ENCODE peak calls at places on chromosomes 16 and 17, in four cellular contexts. One of them, this sample, is unnamed.

GRCh38 chr17:79781691-79782575 is 4.0 kb downstream of the CBX2 start:
- DNase-seq in EH: no peak
- DNase-seq in non-pigmented ciliary epithelial cell: no peak
- DNase-seq in GM04504: no peak
- DNase-seq in this sample: no peak

GRCh38 chr17:63450551-63450950 is 4.4 kb upstream of the CYB561 start:
- DNase-seq in EH: peak
- DNase-seq in GM04504: no peak
- DNase-seq in non-pigmented ciliary epithelial cell: no peak
- DNase-seq in this sample: no peak

GRCh38 chr17:2030779-2031163 is 818 bp downstream of the DPH1 start:
- DNase-seq in GM04504: peak
- DNase-seq in non-pigmented ciliary epithelial cell: peak
- DNase-seq in EH: no peak
- DNase-seq in this sample: no peak

GRCh38 chr16:19472487-19472886 is 49.4 kb downstream of the GDE1 start:
- DNase-seq in GM04504: no peak
- DNase-seq in EH: no peak
- DNase-seq in non-pigmented ciliary epithelial cell: no peak
- DNase-seq in this sample: no peak

GRCh38 chr17:32946375-32947135 is 18.6 kb downstream of the TMEM98 start:
- DNase-seq in GM04504: no peak
- DNase-seq in non-pigmented ciliary epithelial cell: no peak
- DNase-seq in EH: no peak
- DNase-seq in this sample: no peak

GRCh38 chr17:81434079-81434478 is 38.8 kb downstream of the BAHCC1 start:
- DNase-seq in non-pigmented ciliary epithelial cell: no peak
- DNase-seq in EH: peak
- DNase-seq in GM04504: no peak
- DNase-seq in this sample: peak

GRCh38 chr17:49967621-49968379 is 1.2 kb upstream of the DLX4 start:
- DNase-seq in EH: no peak
- DNase-seq in non-pigmented ciliary epithelial cell: no peak
- DNase-seq in GM04504: no peak
- DNase-seq in this sample: no peak

GRCh38 chr16:23317266-23317661 is 15.2 kb downstream of the SCNN1B start:
- DNase-seq in EH: no peak
- DNase-seq in non-pigmented ciliary epithelial cell: no peak
- DNase-seq in GM04504: no peak
- DNase-seq in this sample: no peak

GRCh38 chr17:79944821-79945391 is 90.8 kb downstream of the TBC1D16 start:
- DNase-seq in non-pigmented ciliary epithelial cell: no peak
- DNase-seq in EH: no peak
- DNase-seq in GM04504: no peak
- DNase-seq in this sample: peak

GRCh38 chr16:79411357-79411756 is 189.2 kb downstream of the MAF start:
- DNase-seq in EH: no peak
- DNase-seq in non-pigmented ciliary epithelial cell: no peak
- DNase-seq in GM04504: no peak
- DNase-seq in this sample: no peak

GRCh38 chr16:75203106-75203505 is 3.9 kb downstream of the CTRB2 start:
- DNase-seq in non-pigmented ciliary epithelial cell: no peak
- DNase-seq in GM04504: no peak
- DNase-seq in EH: no peak
- DNase-seq in this sample: no peak

GRCh38 chr16:1073566-1074378 is 1.2 kb downstream of the SSTR5 start:
- DNase-seq in GM04504: no peak
- DNase-seq in EH: no peak
- DNase-seq in non-pigmented ciliary epithelial cell: no peak
- DNase-seq in this sample: no peak

GRCh38 chr17:18974407-18975149 is 22.6 kb downstream of the SLC5A10 start:
- DNase-seq in GM04504: no peak
- DNase-seq in non-pigmented ciliary epithelial cell: no peak
- DNase-seq in EH: no peak
- DNase-seq in this sample: no peak

GRCh38 chr16:85206472-85207356 is 94.4 kb upstream of the CIBAR2 start:
- DNase-seq in GM04504: no peak
- DNase-seq in non-pigmented ciliary epithelial cell: no peak
- DNase-seq in EH: peak
- DNase-seq in this sample: peak

GRCh38 chr17:28335959-28336871 is 654 bp downstream of the TNFAIP1 start:
- DNase-seq in EH: peak
- DNase-seq in GM04504: peak
- DNase-seq in non-pigmented ciliary epithelial cell: peak
- DNase-seq in this sample: peak

GRCh38 chr16:49050607-49051006 is 231.0 kb downstream of the CBLN1 start:
- DNase-seq in GM04504: no peak
- DNase-seq in non-pigmented ciliary epithelial cell: no peak
- DNase-seq in EH: no peak
- DNase-seq in this sample: peak

GRCh38 chr16:51825740-51826139 is 674.7 kb upstream of the SALL1 start:
- DNase-seq in GM04504: no peak
- DNase-seq in non-pigmented ciliary epithelial cell: no peak
- DNase-seq in EH: no peak
- DNase-seq in this sample: no peak

GRCh38 chr17:18039535-18040286 is 503 bp downstream of the GID4 start:
- DNase-seq in GM04504: no peak
- DNase-seq in non-pigmented ciliary epithelial cell: no peak
- DNase-seq in EH: peak
- DNase-seq in this sample: no peak

GRCh38 chr17:4899341-4900230 is at the start of gene C17orf107:
- DNase-seq in GM04504: no peak
- DNase-seq in non-pigmented ciliary epithelial cell: peak
- DNase-seq in EH: peak
- DNase-seq in this sample: peak

GRCh38 chr16:19980866-19981265 is 92.8 kb downstream of the GPR139 start:
- DNase-seq in non-pigmented ciliary epithelial cell: no peak
- DNase-seq in GM04504: no peak
- DNase-seq in EH: no peak
- DNase-seq in this sample: no peak

GRCh38 chr17:74852237-74853047 is 7.2 kb downstream of the GRIN2C start:
- DNase-seq in non-pigmented ciliary epithelial cell: no peak
- DNase-seq in EH: peak
- DNase-seq in GM04504: no peak
- DNase-seq in this sample: no peak

GRCh38 chr17:2814049-2814448 is 17.8 kb downstream of the RAP1GAP2 start:
- DNase-seq in EH: no peak
- DNase-seq in non-pigmented ciliary epithelial cell: no peak
- DNase-seq in GM04504: no peak
- DNase-seq in this sample: no peak

GRCh38 chr17:49552070-49552751 is 23.5 kb upstream of the NXPH3 start:
- DNase-seq in GM04504: no peak
- DNase-seq in non-pigmented ciliary epithelial cell: no peak
- DNase-seq in EH: no peak
- DNase-seq in this sample: no peak

GRCh38 chr17:26962255-26963162 is 331.4 kb upstream of the WSB1 start:
- DNase-seq in EH: no peak
- DNase-seq in GM04504: no peak
- DNase-seq in non-pigmented ciliary epithelial cell: no peak
- DNase-seq in this sample: no peak

GRCh38 chr17:8632087-8632486 is 1.6 kb upstream of the MYH10 start:
- DNase-seq in GM04504: no peak
- DNase-seq in EH: no peak
- DNase-seq in non-pigmented ciliary epithelial cell: no peak
- DNase-seq in this sample: no peak

GRCh38 chr16:80725566-80726162 is 78.7 kb downstream of the CDYL2 start:
- DNase-seq in non-pigmented ciliary epithelial cell: no peak
- DNase-seq in GM04504: peak
- DNase-seq in EH: no peak
- DNase-seq in this sample: no peak

GRCh38 chr17:45296003-45296832 is 20.6 kb downstream of the MAP3K14 start:
- DNase-seq in non-pigmented ciliary epithelial cell: no peak
- DNase-seq in EH: peak
- DNase-seq in GM04504: no peak
- DNase-seq in this sample: no peak

GRCh38 chr17:17146791-17147406 is 59.2 kb downstream of the PLD6 start:
- DNase-seq in non-pigmented ciliary epithelial cell: no peak
- DNase-seq in GM04504: no peak
- DNase-seq in EH: no peak
- DNase-seq in this sample: no peak

GRCh38 chr16:50539822-50540710 is 8.1 kb upstream of the NKD1 start:
- DNase-seq in EH: no peak
- DNase-seq in GM04504: no peak
- DNase-seq in non-pigmented ciliary epithelial cell: no peak
- DNase-seq in this sample: no peak

GRCh38 chr17:59643159-59643857 is 23.6 kb downstream of the CLTC start:
- DNase-seq in EH: peak
- DNase-seq in GM04504: no peak
- DNase-seq in non-pigmented ciliary epithelial cell: no peak
- DNase-seq in this sample: no peak

GRCh38 chr16:17705847-17706246 is 235.1 kb upstream of the XYLT1 start:
- DNase-seq in GM04504: no peak
- DNase-seq in non-pigmented ciliary epithelial cell: no peak
- DNase-seq in EH: no peak
- DNase-seq in this sample: no peak

GRCh38 chr17:559699-560378 is 154.8 kb downstream of the VPS53 start:
- DNase-seq in EH: peak
- DNase-seq in non-pigmented ciliary epithelial cell: no peak
- DNase-seq in GM04504: peak
- DNase-seq in this sample: peak

GRCh38 chr17:50381260-50381815 is 8.3 kb downstream of the EME1 start:
- DNase-seq in GM04504: no peak
- DNase-seq in non-pigmented ciliary epithelial cell: no peak
- DNase-seq in EH: no peak
- DNase-seq in this sample: no peak

GRCh38 chr17:29039764-29040598 is 3.0 kb upstream of the PIPOX start:
- DNase-seq in non-pigmented ciliary epithelial cell: peak
- DNase-seq in EH: peak
- DNase-seq in GM04504: peak
- DNase-seq in this sample: no peak

GRCh38 chr17:55122114-55122513 is 142.6 kb upstream of the HLF start:
- DNase-seq in EH: no peak
- DNase-seq in GM04504: no peak
- DNase-seq in non-pigmented ciliary epithelial cell: no peak
- DNase-seq in this sample: no peak

GRCh38 chr16:84042879-84043485 is 387 bp upstream of the SLC38A8 start:
- DNase-seq in EH: no peak
- DNase-seq in GM04504: no peak
- DNase-seq in non-pigmented ciliary epithelial cell: no peak
- DNase-seq in this sample: no peak

This sample was measured in uterus.